ENCODE peak calls at places on chromosomes 13 and 19, in seven cellular contexts. One of them, this sample, is unnamed.

GRCh38 chr13:38226496-38226895 is 123.2 kb upstream of the UFM1 start:
- DNase-seq in IMR-90: no peak
- DNase-seq in H9: no peak
- DNase-seq in fibroblast of lung: no peak
- DNase-seq in Karpas-422: no peak
- DNase-seq in uterus: no peak
- DNase-seq in SK-N-SH: no peak
- DNase-seq in this sample: no peak

GRCh38 chr13:74104661-74105275 is 29.4 kb downstream of the KLF12 start:
- DNase-seq in IMR-90: no peak
- DNase-seq in H9: no peak
- DNase-seq in fibroblast of lung: no peak
- DNase-seq in Karpas-422: no peak
- DNase-seq in uterus: no peak
- DNase-seq in SK-N-SH: no peak
- DNase-seq in this sample: no peak

GRCh38 chr19:52786078-52786463 is 520 bp downstream of the ZNF600 start:
- DNase-seq in IMR-90: no peak
- DNase-seq in H9: no peak
- DNase-seq in fibroblast of lung: no peak
- DNase-seq in Karpas-422: peak
- DNase-seq in uterus: peak
- DNase-seq in SK-N-SH: peak
- DNase-seq in this sample: no peak

GRCh38 chr13:34627499-34627898 is 314.6 kb upstream of the NBEA start:
- DNase-seq in IMR-90: no peak
- DNase-seq in H9: no peak
- DNase-seq in fibroblast of lung: no peak
- DNase-seq in Karpas-422: no peak
- DNase-seq in uterus: no peak
- DNase-seq in SK-N-SH: no peak
- DNase-seq in this sample: no peak

GRCh38 chr19:37855098-37855497 is 51.3 kb downstream of the WDR87 start:
- DNase-seq in IMR-90: peak
- DNase-seq in H9: no peak
- DNase-seq in fibroblast of lung: peak
- DNase-seq in Karpas-422: no peak
- DNase-seq in uterus: no peak
- DNase-seq in SK-N-SH: peak
- DNase-seq in this sample: no peak

GRCh38 chr13:28138756-28139470 is 568 bp downstream of the PAN3 start:
- DNase-seq in IMR-90: peak
- DNase-seq in H9: peak
- DNase-seq in fibroblast of lung: peak
- DNase-seq in Karpas-422: peak
- DNase-seq in uterus: peak
- DNase-seq in SK-N-SH: peak
- DNase-seq in this sample: peak

GRCh38 chr13:79519252-79519651 is 38.3 kb downstream of the NDFIP2 start:
- DNase-seq in IMR-90: peak
- DNase-seq in H9: no peak
- DNase-seq in fibroblast of lung: no peak
- DNase-seq in Karpas-422: no peak
- DNase-seq in uterus: no peak
- DNase-seq in SK-N-SH: no peak
- DNase-seq in this sample: no peak

GRCh38 chr13:42876810-42877550 is 95.6 kb downstream of the FAM216B start:
- DNase-seq in IMR-90: peak
- DNase-seq in H9: no peak
- DNase-seq in fibroblast of lung: peak
- DNase-seq in Karpas-422: no peak
- DNase-seq in uterus: no peak
- DNase-seq in SK-N-SH: no peak
- DNase-seq in this sample: peak

GRCh38 chr19:13267889-13268288 is 117.7 kb downstream of the IER2 start:
- DNase-seq in IMR-90: peak
- DNase-seq in H9: no peak
- DNase-seq in fibroblast of lung: no peak
- DNase-seq in Karpas-422: no peak
- DNase-seq in uterus: no peak
- DNase-seq in SK-N-SH: no peak
- DNase-seq in this sample: no peak

GRCh38 chr19:32537626-32538025 is 43.4 kb upstream of the PDCD5 start:
- DNase-seq in IMR-90: no peak
- DNase-seq in H9: no peak
- DNase-seq in fibroblast of lung: no peak
- DNase-seq in Karpas-422: no peak
- DNase-seq in uterus: no peak
- DNase-seq in SK-N-SH: no peak
- DNase-seq in this sample: no peak

GRCh38 chr13:95457294-95457693 is 95.2 kb upstream of the CLDN10 start:
- DNase-seq in IMR-90: peak
- DNase-seq in H9: no peak
- DNase-seq in fibroblast of lung: no peak
- DNase-seq in Karpas-422: no peak
- DNase-seq in uterus: no peak
- DNase-seq in SK-N-SH: no peak
- DNase-seq in this sample: no peak

GRCh38 chr13:50686547-50686946 is 156.9 kb downstream of the DLEU7 start:
- DNase-seq in IMR-90: no peak
- DNase-seq in H9: no peak
- DNase-seq in fibroblast of lung: no peak
- DNase-seq in Karpas-422: no peak
- DNase-seq in uterus: no peak
- DNase-seq in SK-N-SH: no peak
- DNase-seq in this sample: no peak

GRCh38 chr13:110519046-110519445 is 42.5 kb downstream of the RAB20 start:
- DNase-seq in IMR-90: no peak
- DNase-seq in H9: no peak
- DNase-seq in fibroblast of lung: no peak
- DNase-seq in Karpas-422: no peak
- DNase-seq in uterus: no peak
- DNase-seq in SK-N-SH: no peak
- DNase-seq in this sample: no peak

GRCh38 chr13:110519506-110519905 is 42.0 kb downstream of the RAB20 start:
- DNase-seq in IMR-90: no peak
- DNase-seq in H9: no peak
- DNase-seq in fibroblast of lung: no peak
- DNase-seq in Karpas-422: no peak
- DNase-seq in uterus: no peak
- DNase-seq in SK-N-SH: no peak
- DNase-seq in this sample: no peak

GRCh38 chr13:110518571-110518970 is 43.0 kb downstream of the RAB20 start:
- DNase-seq in IMR-90: no peak
- DNase-seq in H9: no peak
- DNase-seq in fibroblast of lung: no peak
- DNase-seq in Karpas-422: no peak
- DNase-seq in uterus: no peak
- DNase-seq in SK-N-SH: no peak
- DNase-seq in this sample: no peak

GRCh38 chr13:110517505-110518149 is 43.9 kb downstream of the RAB20 start:
- DNase-seq in IMR-90: no peak
- DNase-seq in H9: no peak
- DNase-seq in fibroblast of lung: no peak
- DNase-seq in Karpas-422: no peak
- DNase-seq in uterus: no peak
- DNase-seq in SK-N-SH: no peak
- DNase-seq in this sample: no peak

GRCh38 chr13:110518150-110518525 is 43.4 kb downstream of the RAB20 start:
- DNase-seq in IMR-90: no peak
- DNase-seq in H9: no peak
- DNase-seq in fibroblast of lung: no peak
- DNase-seq in Karpas-422: no peak
- DNase-seq in uterus: no peak
- DNase-seq in SK-N-SH: no peak
- DNase-seq in this sample: no peak
- H3K27ac ChIP-seq in IMR-90: no peak
- H3K27ac ChIP-seq in H9: no peak
- H3K27ac ChIP-seq in fibroblast of lung: no peak
- H3K27ac ChIP-seq in Karpas-422: no peak
- H3K27ac ChIP-seq in uterus: no peak
- H3K27ac ChIP-seq in SK-N-SH: no peak
- H3K27ac ChIP-seq in this sample: no peak

GRCh38 chr19:2650515-2650914 is 52.0 kb downstream of the GNG7 start:
- DNase-seq in IMR-90: no peak
- DNase-seq in H9: no peak
- DNase-seq in fibroblast of lung: peak
- DNase-seq in Karpas-422: no peak
- DNase-seq in uterus: no peak
- DNase-seq in SK-N-SH: no peak
- DNase-seq in this sample: no peak
- H3K27ac ChIP-seq in IMR-90: no peak
- H3K27ac ChIP-seq in H9: no peak
- H3K27ac ChIP-seq in fibroblast of lung: no peak
- H3K27ac ChIP-seq in Karpas-422: no peak
- H3K27ac ChIP-seq in uterus: no peak
- H3K27ac ChIP-seq in SK-N-SH: no peak
- H3K27ac ChIP-seq in this sample: no peak

GRCh38 chr13:106152047-106152446 is 383.4 kb downstream of the EFNB2 start:
- DNase-seq in IMR-90: no peak
- DNase-seq in H9: no peak
- DNase-seq in fibroblast of lung: no peak
- DNase-seq in Karpas-422: no peak
- DNase-seq in uterus: no peak
- DNase-seq in SK-N-SH: no peak
- DNase-seq in this sample: no peak
- H3K27ac ChIP-seq in IMR-90: no peak
- H3K27ac ChIP-seq in H9: no peak
- H3K27ac ChIP-seq in fibroblast of lung: peak
- H3K27ac ChIP-seq in Karpas-422: no peak
- H3K27ac ChIP-seq in uterus: no peak
- H3K27ac ChIP-seq in SK-N-SH: peak
- H3K27ac ChIP-seq in this sample: peak

GRCh38 chr19:35120898-35121297 is 5.3 kb downstream of the FXYD3 start:
- DNase-seq in IMR-90: no peak
- DNase-seq in H9: no peak
- DNase-seq in fibroblast of lung: no peak
- DNase-seq in Karpas-422: no peak
- DNase-seq in uterus: no peak
- DNase-seq in SK-N-SH: no peak
- DNase-seq in this sample: no peak
- H3K27ac ChIP-seq in IMR-90: no peak
- H3K27ac ChIP-seq in H9: no peak
- H3K27ac ChIP-seq in fibroblast of lung: no peak
- H3K27ac ChIP-seq in Karpas-422: no peak
- H3K27ac ChIP-seq in uterus: peak
- H3K27ac ChIP-seq in SK-N-SH: no peak
- H3K27ac ChIP-seq in this sample: peak

GRCh38 chr19:57473646-57474045 is 3.7 kb downstream of the ZNF772 start:
- DNase-seq in IMR-90: no peak
- DNase-seq in H9: no peak
- DNase-seq in fibroblast of lung: peak
- DNase-seq in Karpas-422: no peak
- DNase-seq in uterus: no peak
- DNase-seq in SK-N-SH: no peak
- DNase-seq in this sample: no peak

DNA sequence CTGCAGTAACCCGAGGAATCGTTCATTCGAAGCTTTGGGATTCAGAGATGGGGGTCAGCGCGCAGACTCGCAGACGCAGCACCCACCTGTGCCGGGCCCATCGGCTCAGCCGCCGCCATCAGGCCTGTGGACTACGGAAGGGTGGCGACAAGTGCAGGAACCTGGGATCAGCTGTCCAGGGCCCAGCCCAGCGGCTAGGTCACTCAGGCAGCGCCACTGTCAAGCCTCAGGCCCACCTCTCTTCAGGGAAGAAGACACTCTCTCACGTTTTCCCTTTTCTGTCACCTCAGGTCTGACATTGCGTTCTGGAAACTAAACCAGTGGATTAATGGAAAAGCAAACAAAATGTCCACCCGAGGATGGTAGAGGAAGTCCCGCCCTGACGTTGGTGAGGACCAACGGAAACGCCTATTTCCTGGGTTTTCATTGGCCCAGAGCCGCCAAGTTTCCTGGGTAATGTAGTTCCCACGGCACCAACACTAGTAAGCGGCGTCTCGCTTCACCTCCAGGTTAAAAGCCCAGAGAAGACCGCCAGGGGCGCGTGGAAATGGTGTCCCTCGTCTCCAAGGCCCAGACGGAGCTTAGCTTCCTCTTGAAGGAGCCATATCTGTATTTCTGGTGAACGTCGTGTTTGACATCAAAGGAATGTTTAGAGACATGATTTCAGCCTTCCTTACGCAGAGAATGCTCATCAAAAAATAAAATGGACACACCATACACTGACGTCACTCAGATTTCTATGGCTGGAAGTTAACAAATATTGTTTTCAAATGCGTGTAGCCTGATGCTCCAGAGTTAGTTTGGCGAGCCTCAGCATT is at the start of gene ZNF772:
- DNase-seq in IMR-90: peak
- DNase-seq in H9: peak
- DNase-seq in fibroblast of lung: peak
- DNase-seq in Karpas-422: peak
- DNase-seq in uterus: peak
- DNase-seq in SK-N-SH: peak
- DNase-seq in this sample: peak
- H3K27ac ChIP-seq in IMR-90: peak
- H3K27ac ChIP-seq in H9: no peak
- H3K27ac ChIP-seq in fibroblast of lung: peak
- H3K27ac ChIP-seq in Karpas-422: no peak
- H3K27ac ChIP-seq in uterus: peak
- H3K27ac ChIP-seq in SK-N-SH: peak
- H3K27ac ChIP-seq in this sample: peak

GRCh38 chr13:113021391-113021790 is 52.4 kb downstream of the MCF2L start:
- DNase-seq in IMR-90: no peak
- DNase-seq in H9: no peak
- DNase-seq in fibroblast of lung: no peak
- DNase-seq in Karpas-422: no peak
- DNase-seq in uterus: no peak
- DNase-seq in SK-N-SH: no peak
- DNase-seq in this sample: no peak
- H3K27ac ChIP-seq in IMR-90: no peak
- H3K27ac ChIP-seq in H9: no peak
- H3K27ac ChIP-seq in fibroblast of lung: no peak
- H3K27ac ChIP-seq in Karpas-422: no peak
- H3K27ac ChIP-seq in uterus: no peak
- H3K27ac ChIP-seq in SK-N-SH: no peak
- H3K27ac ChIP-seq in this sample: no peak

DNA sequence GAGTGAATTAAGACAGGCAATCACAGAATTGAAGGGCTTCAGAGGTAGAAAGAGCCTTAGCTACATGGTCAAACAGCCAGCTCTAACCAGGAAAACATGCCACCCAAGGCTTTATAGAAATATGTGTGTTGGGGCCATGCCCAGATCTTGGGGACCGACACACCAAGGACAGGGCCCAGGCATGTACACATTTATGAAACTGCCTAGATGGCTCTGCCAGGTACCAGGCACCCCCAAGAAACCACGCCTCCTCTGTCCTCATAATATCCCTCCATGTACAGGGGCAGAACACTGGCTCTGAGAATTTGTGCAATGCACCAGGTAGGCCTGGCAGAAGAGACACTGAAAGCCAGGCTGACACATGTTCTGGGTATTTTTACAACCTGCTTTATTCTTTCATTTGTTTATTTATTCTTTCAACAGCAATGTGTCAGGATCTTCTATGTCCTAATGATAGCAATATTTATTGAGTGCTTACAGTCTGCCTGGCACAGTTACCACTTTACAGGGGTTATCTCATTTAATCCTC is 137.9 kb upstream of the LSM14A start:
- DNase-seq in IMR-90: no peak
- DNase-seq in H9: no peak
- DNase-seq in fibroblast of lung: no peak
- DNase-seq in Karpas-422: no peak
- DNase-seq in uterus: no peak
- DNase-seq in SK-N-SH: no peak
- DNase-seq in this sample: no peak
- H3K27ac ChIP-seq in IMR-90: no peak
- H3K27ac ChIP-seq in H9: no peak
- H3K27ac ChIP-seq in fibroblast of lung: no peak
- H3K27ac ChIP-seq in Karpas-422: no peak
- H3K27ac ChIP-seq in uterus: no peak
- H3K27ac ChIP-seq in SK-N-SH: no peak
- H3K27ac ChIP-seq in this sample: no peak

GRCh38 chr19:8393871-8394250 is 3.7 kb downstream of the RAB11B start:
- DNase-seq in IMR-90: no peak
- DNase-seq in H9: no peak
- DNase-seq in fibroblast of lung: no peak
- DNase-seq in Karpas-422: no peak
- DNase-seq in uterus: no peak
- DNase-seq in SK-N-SH: no peak
- DNase-seq in this sample: no peak
- H3K27ac ChIP-seq in IMR-90: no peak
- H3K27ac ChIP-seq in H9: no peak
- H3K27ac ChIP-seq in fibroblast of lung: no peak
- H3K27ac ChIP-seq in Karpas-422: no peak
- H3K27ac ChIP-seq in uterus: peak
- H3K27ac ChIP-seq in SK-N-SH: peak
- H3K27ac ChIP-seq in this sample: peak